ENCODE peak calls at places on chromosomes 3 and 15, in six cellular contexts. One of them, this sample, is unnamed.
A peak's percentile ranks its signal among the peaks of the same experiment; 100 is the strongest.

GRCh38 chr15:77122576-77122975 is 51.7 kb upstream of the TSPAN3 start:
- DNase-seq in AG10803: no peak
- DNase-seq in ovary: no peak
- DNase-seq in kidney: no peak
- DNase-seq in CD4-positive, alpha-beta T cell: no peak
- DNase-seq in fibroblast of mammary gland: no peak
- DNase-seq in this sample: no peak

GRCh38 chr15:47399100-47399499 is 318.2 kb upstream of the SEMA6D start:
- DNase-seq in CD4-positive, alpha-beta T cell: no peak
- DNase-seq in ovary: no peak
- DNase-seq in fibroblast of mammary gland: no peak
- DNase-seq in kidney: no peak
- DNase-seq in AG10803: no peak
- DNase-seq in this sample: no peak

GRCh38 chr3:135989247-135989646 is 23.7 kb downstream of the PPP2R3A start:
- DNase-seq in fibroblast of mammary gland: peak; percentile 84
- DNase-seq in CD4-positive, alpha-beta T cell: no peak
- DNase-seq in ovary: no peak
- DNase-seq in kidney: no peak
- DNase-seq in AG10803: peak; percentile 88
- DNase-seq in this sample: no peak

GRCh38 chr3:179921500-179921899 is 115.2 kb downstream of the PEX5L start:
- DNase-seq in AG10803: no peak
- DNase-seq in CD4-positive, alpha-beta T cell: no peak
- DNase-seq in ovary: no peak
- DNase-seq in kidney: no peak
- DNase-seq in fibroblast of mammary gland: no peak
- DNase-seq in this sample: no peak

GRCh38 chr3:192819001-192819569 is 91.7 kb upstream of the FGF12 start:
- DNase-seq in ovary: no peak
- DNase-seq in kidney: no peak
- DNase-seq in CD4-positive, alpha-beta T cell: peak; percentile 3
- DNase-seq in fibroblast of mammary gland: peak; percentile 85
- DNase-seq in AG10803: peak; percentile 75
- DNase-seq in this sample: no peak

GRCh38 chr3:140898340-140899180 is 43.1 kb upstream of the SLC25A36 start:
- DNase-seq in CD4-positive, alpha-beta T cell: no peak
- DNase-seq in ovary: no peak
- DNase-seq in AG10803: peak; percentile 88
- DNase-seq in kidney: no peak
- DNase-seq in fibroblast of mammary gland: peak; percentile 90
- DNase-seq in this sample: no peak

GRCh38 chr3:25594007-25594502 is 70.7 kb downstream of the TOP2B start:
- DNase-seq in ovary: no peak
- DNase-seq in fibroblast of mammary gland: peak; percentile 89
- DNase-seq in AG10803: peak; percentile 87
- DNase-seq in CD4-positive, alpha-beta T cell: no peak
- DNase-seq in kidney: peak; percentile 65
- DNase-seq in this sample: no peak

GRCh38 chr3:52401551-52401950 is 43.4 kb downstream of the SEMA3G start:
- DNase-seq in fibroblast of mammary gland: no peak
- DNase-seq in ovary: peak; percentile 24
- DNase-seq in kidney: peak; percentile 41
- DNase-seq in AG10803: no peak
- DNase-seq in CD4-positive, alpha-beta T cell: no peak
- DNase-seq in this sample: no peak

GRCh38 chr3:16587703-16588070 is 17.5 kb downstream of the DAZL start:
- DNase-seq in AG10803: peak; percentile 20
- DNase-seq in ovary: no peak
- DNase-seq in kidney: no peak
- DNase-seq in fibroblast of mammary gland: peak; percentile 11
- DNase-seq in CD4-positive, alpha-beta T cell: no peak
- DNase-seq in this sample: no peak

GRCh38 chr3:120393252-120393651 is 44.1 kb upstream of the LRRC58 start:
- DNase-seq in fibroblast of mammary gland: peak; percentile 48
- DNase-seq in CD4-positive, alpha-beta T cell: no peak
- DNase-seq in kidney: no peak
- DNase-seq in ovary: no peak
- DNase-seq in AG10803: peak; percentile 35
- DNase-seq in this sample: no peak

GRCh38 chr15:67061811-67062348 is 3.5 kb upstream of the SMAD3 start:
- DNase-seq in ovary: no peak
- DNase-seq in kidney: no peak
- DNase-seq in CD4-positive, alpha-beta T cell: no peak
- DNase-seq in AG10803: no peak
- DNase-seq in fibroblast of mammary gland: no peak
- DNase-seq in this sample: no peak

GRCh38 chr15:97884513-97885131 is 75.9 kb upstream of the ARRDC4 start:
- DNase-seq in kidney: no peak
- DNase-seq in AG10803: no peak
- DNase-seq in ovary: no peak
- DNase-seq in fibroblast of mammary gland: no peak
- DNase-seq in CD4-positive, alpha-beta T cell: no peak
- DNase-seq in this sample: no peak

GRCh38 chr3:34635352-34635850 is 837.0 kb downstream of the PDCD6IP start:
- DNase-seq in kidney: peak; percentile 41
- DNase-seq in CD4-positive, alpha-beta T cell: no peak
- DNase-seq in ovary: no peak
- DNase-seq in AG10803: no peak
- DNase-seq in fibroblast of mammary gland: no peak
- DNase-seq in this sample: no peak

GRCh38 chr3:19093084-19093483 is 55.2 kb upstream of the KCNH8 start:
- DNase-seq in AG10803: no peak
- DNase-seq in CD4-positive, alpha-beta T cell: no peak
- DNase-seq in ovary: no peak
- DNase-seq in kidney: no peak
- DNase-seq in fibroblast of mammary gland: no peak
- DNase-seq in this sample: no peak

GRCh38 chr15:59549339-59549807 is 62.2 kb upstream of the GCNT3 start:
- DNase-seq in AG10803: no peak
- DNase-seq in kidney: no peak
- DNase-seq in ovary: no peak
- DNase-seq in fibroblast of mammary gland: no peak
- DNase-seq in CD4-positive, alpha-beta T cell: no peak
- DNase-seq in this sample: no peak

GRCh38 chr3:11548721-11549131 is 95.0 kb downstream of the VGLL4 start:
- DNase-seq in kidney: no peak
- DNase-seq in AG10803: peak; percentile 78
- DNase-seq in CD4-positive, alpha-beta T cell: no peak
- DNase-seq in fibroblast of mammary gland: peak; percentile 83
- DNase-seq in ovary: peak; percentile 54
- DNase-seq in this sample: no peak

DNA sequence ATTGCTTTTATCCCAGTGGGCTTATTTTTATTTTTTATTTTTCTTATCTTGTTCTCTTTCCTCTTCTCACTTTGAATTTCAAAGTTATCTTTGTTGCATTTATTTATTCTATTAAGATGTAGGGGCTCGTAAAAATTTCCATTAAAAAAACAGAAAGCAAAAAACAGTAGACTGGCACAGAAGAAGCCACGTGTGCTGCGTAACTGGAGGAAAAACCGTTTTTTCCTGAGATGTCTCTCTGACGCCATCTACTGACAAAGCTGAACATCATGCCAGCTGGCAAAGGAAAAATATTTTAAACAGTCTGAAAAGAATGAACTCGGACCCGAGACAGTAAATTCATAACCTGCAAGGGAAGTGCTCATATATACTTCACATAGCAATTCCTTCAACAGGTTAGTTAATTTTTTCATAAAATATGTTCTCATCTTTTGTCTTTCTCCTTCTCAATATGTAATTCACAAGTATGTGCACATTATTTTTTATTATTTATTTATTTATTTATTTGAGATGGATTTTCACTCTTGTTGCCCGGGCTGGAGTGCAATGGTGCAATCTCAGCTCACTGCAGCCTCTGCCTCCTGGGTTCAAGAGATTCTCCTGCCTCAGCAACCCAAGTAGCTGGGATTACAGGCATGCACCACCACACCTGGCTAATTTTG is 10.5 kb upstream of the MFSD1 start:
- DNase-seq in fibroblast of mammary gland: peak; percentile 82
- DNase-seq in CD4-positive, alpha-beta T cell: peak; percentile 5
- DNase-seq in AG10803: peak; percentile 77
- DNase-seq in ovary: no peak
- DNase-seq in kidney: no peak
- DNase-seq in this sample: no peak
- TF ChIP-seq CTCF in fibroblast of mammary gland: peak; percentile 81
- TF ChIP-seq CTCF in CD4-positive, alpha-beta T cell: peak; percentile 91
- TF ChIP-seq CTCF in AG10803: peak; percentile 86
- TF ChIP-seq CTCF in ovary: peak; percentile 71
- TF ChIP-seq CTCF in kidney: peak; percentile 92
- TF ChIP-seq CTCF in this sample: peak; percentile 88

DNA sequence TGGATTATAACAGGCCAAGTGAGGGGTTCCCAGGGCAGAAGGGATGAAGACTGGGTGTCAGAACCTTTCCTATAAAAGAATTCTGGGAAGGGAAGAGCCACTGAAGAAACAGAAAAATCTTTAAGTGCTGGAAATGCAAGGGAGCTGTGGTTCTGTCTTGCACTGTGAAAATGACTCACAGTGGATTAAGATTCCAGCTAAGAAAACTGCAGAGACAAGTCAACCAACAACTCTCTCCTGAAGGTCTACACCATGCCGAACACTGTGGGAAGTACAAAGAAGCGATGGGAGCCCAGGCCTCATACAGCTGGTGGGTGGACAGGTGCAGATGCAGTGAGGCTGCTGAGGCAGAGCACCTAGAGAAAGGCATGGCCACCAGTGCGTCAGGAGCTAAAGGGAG is 27.7 kb downstream of the ZDHHC3 start:
- DNase-seq in AG10803: no peak
- DNase-seq in fibroblast of mammary gland: no peak
- DNase-seq in ovary: no peak
- DNase-seq in kidney: no peak
- DNase-seq in CD4-positive, alpha-beta T cell: no peak
- DNase-seq in this sample: no peak
- TF ChIP-seq CTCF in AG10803: no peak
- TF ChIP-seq CTCF in fibroblast of mammary gland: no peak
- TF ChIP-seq CTCF in ovary: no peak
- TF ChIP-seq CTCF in kidney: no peak
- TF ChIP-seq CTCF in CD4-positive, alpha-beta T cell: no peak
- TF ChIP-seq CTCF in this sample: no peak

GRCh38 chr3:139283301-139283700 is 60.5 kb upstream of the MRPS22 start:
- DNase-seq in kidney: no peak
- DNase-seq in CD4-positive, alpha-beta T cell: no peak
- DNase-seq in ovary: no peak
- DNase-seq in AG10803: no peak
- DNase-seq in fibroblast of mammary gland: no peak
- DNase-seq in this sample: no peak

GRCh38 chr3:139284221-139284620 is 59.6 kb upstream of the MRPS22 start:
- DNase-seq in kidney: no peak
- DNase-seq in ovary: no peak
- DNase-seq in fibroblast of mammary gland: peak; percentile 74
- DNase-seq in AG10803: peak; percentile 75
- DNase-seq in CD4-positive, alpha-beta T cell: no peak
- DNase-seq in this sample: no peak

GRCh38 chr3:139281512-139282196 is 62.2 kb upstream of the MRPS22 start:
- DNase-seq in fibroblast of mammary gland: peak; percentile 78
- DNase-seq in kidney: no peak
- DNase-seq in CD4-positive, alpha-beta T cell: no peak
- DNase-seq in ovary: no peak
- DNase-seq in AG10803: peak; percentile 91
- DNase-seq in this sample: no peak

GRCh38 chr3:139280027-139280671 is 63.7 kb upstream of the MRPS22 start:
- DNase-seq in fibroblast of mammary gland: no peak
- DNase-seq in CD4-positive, alpha-beta T cell: no peak
- DNase-seq in ovary: no peak
- DNase-seq in kidney: no peak
- DNase-seq in AG10803: no peak
- DNase-seq in this sample: no peak

DNA sequence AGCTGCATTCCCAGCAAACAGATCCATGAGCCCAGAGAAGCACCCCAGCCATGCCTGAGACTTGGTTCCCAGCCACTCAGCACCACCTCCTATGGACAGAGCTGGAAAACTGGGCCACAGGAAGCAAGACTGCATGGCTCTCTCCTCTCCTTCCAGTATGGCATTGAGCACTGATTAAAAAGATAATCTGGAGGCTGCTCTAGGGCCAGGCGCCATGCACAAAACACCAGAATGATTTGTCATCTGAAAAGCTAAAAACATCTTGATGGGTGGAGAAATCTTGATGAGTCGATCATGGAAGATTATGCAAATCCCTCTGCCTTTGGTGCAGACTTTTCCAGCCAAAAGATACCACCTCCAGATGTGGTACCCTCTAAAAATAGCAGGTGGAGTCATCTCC is 62.7 kb upstream of the MRPS22 start:
- DNase-seq in fibroblast of mammary gland: peak; percentile 83
- DNase-seq in ovary: no peak
- DNase-seq in CD4-positive, alpha-beta T cell: no peak
- DNase-seq in kidney: no peak
- DNase-seq in AG10803: peak; percentile 87
- DNase-seq in this sample: no peak
- TF ChIP-seq CTCF in fibroblast of mammary gland: no peak
- TF ChIP-seq CTCF in ovary: no peak
- TF ChIP-seq CTCF in CD4-positive, alpha-beta T cell: no peak
- TF ChIP-seq CTCF in kidney: no peak
- TF ChIP-seq CTCF in AG10803: peak; percentile 18
- TF ChIP-seq CTCF in this sample: no peak

GRCh38 chr3:55483196-55484095 is 3.7 kb downstream of the WNT5A start:
- DNase-seq in AG10803: no peak
- DNase-seq in CD4-positive, alpha-beta T cell: no peak
- DNase-seq in ovary: peak; percentile 45
- DNase-seq in kidney: peak; percentile 65
- DNase-seq in fibroblast of mammary gland: no peak
- DNase-seq in this sample: no peak
- TF ChIP-seq CTCF in AG10803: no peak
- TF ChIP-seq CTCF in CD4-positive, alpha-beta T cell: no peak
- TF ChIP-seq CTCF in ovary: no peak
- TF ChIP-seq CTCF in kidney: no peak
- TF ChIP-seq CTCF in fibroblast of mammary gland: no peak
- TF ChIP-seq CTCF in this sample: no peak

GRCh38 chr15:55796321-55796965 is 53.5 kb upstream of the PRTG start:
- DNase-seq in AG10803: no peak
- DNase-seq in CD4-positive, alpha-beta T cell: no peak
- DNase-seq in fibroblast of mammary gland: peak; percentile 19
- DNase-seq in kidney: no peak
- DNase-seq in ovary: no peak
- DNase-seq in this sample: no peak

GRCh38 chr15:55795031-55795430 is 52.1 kb upstream of the PRTG start:
- DNase-seq in AG10803: no peak
- DNase-seq in fibroblast of mammary gland: no peak
- DNase-seq in kidney: no peak
- DNase-seq in CD4-positive, alpha-beta T cell: no peak
- DNase-seq in ovary: no peak
- DNase-seq in this sample: no peak

GRCh38 chr15:55800216-55800615 is 57.3 kb upstream of the PRTG start:
- DNase-seq in CD4-positive, alpha-beta T cell: no peak
- DNase-seq in fibroblast of mammary gland: no peak
- DNase-seq in kidney: no peak
- DNase-seq in AG10803: no peak
- DNase-seq in ovary: no peak
- DNase-seq in this sample: no peak

GRCh38 chr15:55802600-55803376 is 59.8 kb upstream of the PRTG start:
- DNase-seq in fibroblast of mammary gland: no peak
- DNase-seq in ovary: no peak
- DNase-seq in kidney: no peak
- DNase-seq in AG10803: no peak
- DNase-seq in CD4-positive, alpha-beta T cell: no peak
- DNase-seq in this sample: no peak

GRCh38 chr15:55799287-55800212 is 56.6 kb upstream of the PRTG start:
- DNase-seq in kidney: no peak
- DNase-seq in AG10803: no peak
- DNase-seq in CD4-positive, alpha-beta T cell: no peak
- DNase-seq in ovary: peak; percentile 48
- DNase-seq in fibroblast of mammary gland: peak; percentile 66
- DNase-seq in this sample: peak; percentile 62
- TF ChIP-seq CTCF in kidney: peak; percentile 66
- TF ChIP-seq CTCF in AG10803: peak; percentile 62
- TF ChIP-seq CTCF in CD4-positive, alpha-beta T cell: no peak
- TF ChIP-seq CTCF in ovary: no peak
- TF ChIP-seq CTCF in fibroblast of mammary gland: peak; percentile 86
- TF ChIP-seq CTCF in this sample: peak; percentile 90

This sample was measured in progenitor cell of endocrine pancreas.